ENCODE peak calls at places on chromosomes 3 and 15, in six cellular contexts. One of them, this sample, is unnamed.

GRCh38 chr3:195815169-195815771 is 3.5 kb upstream of the MUC4 start:
- DNase-seq in heart left ventricle: no peak
- DNase-seq in IMR-90: peak
- DNase-seq in HL-60: no peak
- DNase-seq in psoas muscle: no peak
- DNase-seq in thoracic aorta: no peak
- DNase-seq in this sample: no peak

GRCh38 chr3:151216641-151217040 is 13.6 kb upstream of the GPR171 start:
- DNase-seq in heart left ventricle: no peak
- DNase-seq in IMR-90: peak
- DNase-seq in HL-60: no peak
- DNase-seq in psoas muscle: no peak
- DNase-seq in thoracic aorta: no peak
- DNase-seq in this sample: no peak

GRCh38 chr3:158539414-158540014 is 31.5 kb upstream of the MLF1 start:
- DNase-seq in heart left ventricle: no peak
- DNase-seq in IMR-90: peak
- DNase-seq in HL-60: peak
- DNase-seq in psoas muscle: no peak
- DNase-seq in thoracic aorta: no peak
- DNase-seq in this sample: peak

GRCh38 chr3:46667061-46667621 is 26.3 kb downstream of the ALS2CL start:
- DNase-seq in heart left ventricle: no peak
- DNase-seq in IMR-90: no peak
- DNase-seq in HL-60: no peak
- DNase-seq in psoas muscle: peak
- DNase-seq in thoracic aorta: no peak
- DNase-seq in this sample: no peak

GRCh38 chr3:193116871-193117270 is 124.2 kb upstream of the PLAAT1 start:
- DNase-seq in heart left ventricle: no peak
- DNase-seq in IMR-90: no peak
- DNase-seq in HL-60: no peak
- DNase-seq in psoas muscle: no peak
- DNase-seq in thoracic aorta: no peak
- DNase-seq in this sample: no peak

GRCh38 chr3:120203016-120203415 is 82.0 kb downstream of the GPR156 start:
- DNase-seq in heart left ventricle: peak
- DNase-seq in IMR-90: peak
- DNase-seq in HL-60: peak
- DNase-seq in psoas muscle: no peak
- DNase-seq in thoracic aorta: no peak
- DNase-seq in this sample: peak

GRCh38 chr3:65545429-65545828 is 493.3 kb downstream of the MAGI1 start:
- DNase-seq in heart left ventricle: no peak
- DNase-seq in IMR-90: peak
- DNase-seq in HL-60: no peak
- DNase-seq in psoas muscle: no peak
- DNase-seq in thoracic aorta: no peak
- DNase-seq in this sample: no peak

GRCh38 chr15:38708672-38709188 is 144.1 kb upstream of the RASGRP1 start:
- DNase-seq in heart left ventricle: no peak
- DNase-seq in IMR-90: peak
- DNase-seq in HL-60: no peak
- DNase-seq in psoas muscle: no peak
- DNase-seq in thoracic aorta: no peak
- DNase-seq in this sample: no peak

GRCh38 chr3:73107215-73107614 is 45.8 kb downstream of the EBLN2 start:
- DNase-seq in heart left ventricle: no peak
- DNase-seq in IMR-90: no peak
- DNase-seq in HL-60: no peak
- DNase-seq in psoas muscle: no peak
- DNase-seq in thoracic aorta: no peak
- DNase-seq in this sample: no peak

GRCh38 chr3:69768436-69768835 is 29.2 kb downstream of the MITF start:
- DNase-seq in heart left ventricle: no peak
- DNase-seq in IMR-90: no peak
- DNase-seq in HL-60: no peak
- DNase-seq in psoas muscle: no peak
- DNase-seq in thoracic aorta: no peak
- DNase-seq in this sample: no peak

GRCh38 chr15:74857082-74857655 is 14.2 kb upstream of the ULK3 start:
- DNase-seq in heart left ventricle: no peak
- DNase-seq in IMR-90: no peak
- DNase-seq in HL-60: no peak
- DNase-seq in psoas muscle: no peak
- DNase-seq in thoracic aorta: no peak
- DNase-seq in this sample: no peak

GRCh38 chr15:69154026-69154425 is 6.4 kb upstream of the GLCE start:
- DNase-seq in heart left ventricle: no peak
- DNase-seq in IMR-90: peak
- DNase-seq in HL-60: no peak
- DNase-seq in psoas muscle: no peak
- DNase-seq in thoracic aorta: no peak
- DNase-seq in this sample: no peak

GRCh38 chr3:19749448-19750017 is 184.5 kb downstream of the EFHB start:
- DNase-seq in heart left ventricle: no peak
- DNase-seq in IMR-90: no peak
- DNase-seq in HL-60: no peak
- DNase-seq in psoas muscle: peak
- DNase-seq in thoracic aorta: no peak
- DNase-seq in this sample: no peak

GRCh38 chr3:136193273-136194043 is 2.7 kb downstream of the MSL2 start:
- DNase-seq in heart left ventricle: no peak
- DNase-seq in IMR-90: no peak
- DNase-seq in HL-60: peak
- DNase-seq in psoas muscle: no peak
- DNase-seq in thoracic aorta: no peak
- DNase-seq in this sample: no peak

GRCh38 chr3:40173291-40173710 is 136.2 kb upstream of the EIF1B start:
- DNase-seq in heart left ventricle: no peak
- DNase-seq in IMR-90: no peak
- DNase-seq in HL-60: no peak
- DNase-seq in psoas muscle: no peak
- DNase-seq in thoracic aorta: no peak
- DNase-seq in this sample: no peak

GRCh38 chr3:18443670-18444596 is 18.8 kb upstream of the SATB1 start:
- DNase-seq in heart left ventricle: peak
- DNase-seq in IMR-90: no peak
- DNase-seq in HL-60: peak
- DNase-seq in psoas muscle: peak
- DNase-seq in thoracic aorta: no peak
- DNase-seq in this sample: no peak

GRCh38 chr3:75396316-75396802 is 267.8 kb upstream of the FRG2C start:
- DNase-seq in heart left ventricle: no peak
- DNase-seq in IMR-90: no peak
- DNase-seq in HL-60: no peak
- DNase-seq in psoas muscle: no peak
- DNase-seq in thoracic aorta: no peak
- DNase-seq in this sample: no peak

GRCh38 chr3:12424635-12425319 is 59.5 kb upstream of the TSEN2 start:
- DNase-seq in heart left ventricle: no peak
- DNase-seq in IMR-90: no peak
- DNase-seq in HL-60: no peak
- DNase-seq in psoas muscle: no peak
- DNase-seq in thoracic aorta: no peak
- DNase-seq in this sample: no peak

GRCh38 chr15:96285306-96285705 is 45.2 kb upstream of the NR2F2 start:
- DNase-seq in heart left ventricle: peak
- DNase-seq in IMR-90: peak
- DNase-seq in HL-60: no peak
- DNase-seq in psoas muscle: no peak
- DNase-seq in thoracic aorta: no peak
- DNase-seq in this sample: no peak

GRCh38 chr15:67997996-67998395 is 56.1 kb upstream of the PIAS1 start:
- DNase-seq in heart left ventricle: no peak
- DNase-seq in IMR-90: peak
- DNase-seq in HL-60: no peak
- DNase-seq in psoas muscle: no peak
- DNase-seq in thoracic aorta: no peak
- DNase-seq in this sample: peak

GRCh38 chr3:29822051-29822450 is 541.2 kb downstream of the RBMS3 start:
- DNase-seq in heart left ventricle: no peak
- DNase-seq in IMR-90: peak
- DNase-seq in HL-60: no peak
- DNase-seq in psoas muscle: no peak
- DNase-seq in thoracic aorta: no peak
- DNase-seq in this sample: no peak

GRCh38 chr15:39542385-39543065 is 38.4 kb upstream of the THBS1 start:
- DNase-seq in heart left ventricle: no peak
- DNase-seq in IMR-90: no peak
- DNase-seq in HL-60: no peak
- DNase-seq in psoas muscle: no peak
- DNase-seq in thoracic aorta: no peak
- DNase-seq in this sample: no peak

GRCh38 chr15:48392356-48392755 is 61.1 kb downstream of the DUT start:
- DNase-seq in heart left ventricle: peak
- DNase-seq in IMR-90: no peak
- DNase-seq in HL-60: no peak
- DNase-seq in psoas muscle: peak
- DNase-seq in thoracic aorta: no peak
- DNase-seq in this sample: no peak

GRCh38 chr15:40097968-40098476 is 10.7 kb downstream of the BMF start:
- DNase-seq in heart left ventricle: peak
- DNase-seq in IMR-90: no peak
- DNase-seq in HL-60: peak
- DNase-seq in psoas muscle: peak
- DNase-seq in thoracic aorta: no peak
- DNase-seq in this sample: no peak

GRCh38 chr3:73603771-73604171 is 21.0 kb downstream of the PDZRN3 start:
- DNase-seq in heart left ventricle: no peak
- DNase-seq in IMR-90: peak
- DNase-seq in HL-60: no peak
- DNase-seq in psoas muscle: no peak
- DNase-seq in thoracic aorta: no peak
- DNase-seq in this sample: no peak

GRCh38 chr3:69309810-69310209 is 76.1 kb downstream of the FRMD4B start:
- DNase-seq in heart left ventricle: no peak
- DNase-seq in IMR-90: peak
- DNase-seq in HL-60: no peak
- DNase-seq in psoas muscle: no peak
- DNase-seq in thoracic aorta: no peak
- DNase-seq in this sample: no peak

GRCh38 chr3:70476174-70476573 is 163.7 kb upstream of the MDFIC2 start:
- DNase-seq in heart left ventricle: no peak
- DNase-seq in IMR-90: no peak
- DNase-seq in HL-60: no peak
- DNase-seq in psoas muscle: no peak
- DNase-seq in thoracic aorta: no peak
- DNase-seq in this sample: no peak

GRCh38 chr3:24985631-24986030 is 442.4 kb upstream of the RARB start:
- DNase-seq in heart left ventricle: no peak
- DNase-seq in IMR-90: no peak
- DNase-seq in HL-60: no peak
- DNase-seq in psoas muscle: no peak
- DNase-seq in thoracic aorta: no peak
- DNase-seq in this sample: no peak

DNA sequence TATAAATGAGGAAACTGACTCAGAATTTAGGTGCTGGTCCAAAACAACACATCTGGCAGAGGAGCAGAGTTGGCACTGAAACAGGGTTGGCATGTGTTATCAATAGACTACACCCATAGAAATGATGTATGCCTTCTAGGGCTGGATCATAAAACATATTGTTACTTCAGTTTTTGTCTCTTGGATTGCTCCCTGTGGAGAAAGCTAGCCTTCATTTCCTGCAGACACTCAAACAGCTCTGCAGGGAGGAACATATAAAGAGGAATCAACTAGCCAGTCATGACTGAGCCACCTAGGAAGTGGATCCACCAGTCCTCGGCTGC is 518 bp upstream of the MRPL3 start:
- DNase-seq in heart left ventricle: peak
- DNase-seq in IMR-90: no peak
- DNase-seq in HL-60: peak
- DNase-seq in psoas muscle: no peak
- DNase-seq in thoracic aorta: no peak
- DNase-seq in this sample: no peak
- H3K27ac ChIP-seq in heart left ventricle: peak
- H3K27ac ChIP-seq in IMR-90: no peak
- H3K27ac ChIP-seq in HL-60: peak
- H3K27ac ChIP-seq in psoas muscle: peak
- H3K27ac ChIP-seq in thoracic aorta: peak
- H3K27ac ChIP-seq in this sample: no peak

DNA sequence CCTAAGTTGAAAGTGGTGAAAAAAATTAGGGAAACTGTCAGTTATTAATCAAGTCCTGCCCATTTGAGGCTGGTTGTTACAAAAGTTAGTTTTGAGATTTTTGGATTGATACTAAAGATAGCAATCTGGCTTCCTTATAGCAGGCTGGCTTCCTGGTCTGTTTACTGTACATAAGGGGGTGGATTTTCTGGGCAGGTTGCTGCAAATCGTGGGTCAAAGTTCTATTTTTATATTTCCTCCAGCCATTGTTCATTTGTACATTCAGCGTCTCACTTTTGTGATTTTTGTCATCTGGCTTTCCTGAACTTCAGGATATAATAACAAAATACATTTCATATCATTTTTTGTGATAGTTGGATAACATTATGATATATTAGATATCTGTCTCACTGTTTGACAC is 49.5 kb downstream of the CLDN1 start:
- DNase-seq in heart left ventricle: no peak
- DNase-seq in IMR-90: no peak
- DNase-seq in HL-60: no peak
- DNase-seq in psoas muscle: no peak
- DNase-seq in thoracic aorta: no peak
- DNase-seq in this sample: no peak
- TF ChIP-seq CTCF in heart left ventricle: no peak
- TF ChIP-seq CTCF in IMR-90: no peak
- TF ChIP-seq CTCF in HL-60: no peak
- TF ChIP-seq CTCF in psoas muscle: no peak
- TF ChIP-seq CTCF in thoracic aorta: no peak
- TF ChIP-seq CTCF in this sample: no peak

GRCh38 chr15:101162701-101163483 is 89.0 kb downstream of the CHSY1 start:
- DNase-seq in heart left ventricle: peak
- DNase-seq in IMR-90: no peak
- DNase-seq in HL-60: no peak
- DNase-seq in psoas muscle: peak
- DNase-seq in thoracic aorta: no peak
- DNase-seq in this sample: no peak
- H3K27ac ChIP-seq in heart left ventricle: peak
- H3K27ac ChIP-seq in IMR-90: no peak
- H3K27ac ChIP-seq in HL-60: no peak
- H3K27ac ChIP-seq in psoas muscle: peak
- H3K27ac ChIP-seq in thoracic aorta: no peak
- H3K27ac ChIP-seq in this sample: no peak

DNA sequence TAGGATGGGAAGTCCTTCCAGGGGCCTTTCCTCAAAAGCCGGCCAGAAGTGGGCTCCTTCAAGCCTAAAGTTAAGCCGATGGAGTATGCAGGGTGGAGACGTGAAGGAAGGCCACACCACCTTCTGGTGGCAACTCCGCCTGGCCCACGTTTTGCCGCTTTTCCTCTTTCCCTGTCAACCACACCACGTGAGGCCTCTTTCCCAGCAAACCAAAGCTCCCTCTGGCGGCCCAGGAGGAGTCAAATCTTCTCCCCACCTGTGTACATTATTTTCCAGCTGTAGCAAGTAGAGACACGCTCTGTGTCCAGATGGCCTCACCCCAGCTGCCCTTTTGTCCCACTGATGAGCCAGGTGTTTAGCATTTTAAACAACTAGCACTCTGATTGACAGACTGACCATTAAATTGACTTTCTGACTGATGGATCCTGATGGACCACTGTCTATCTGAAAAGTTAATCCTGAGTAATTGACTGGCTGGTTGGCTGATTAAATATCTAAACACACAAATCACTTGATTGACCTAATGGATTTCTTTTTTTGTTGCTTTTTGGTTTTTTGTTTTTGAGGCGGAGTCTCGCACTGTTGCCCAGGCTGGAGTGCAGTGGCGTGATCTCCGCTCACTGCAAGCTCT is 59.6 kb upstream of the ZBTB38 start:
- DNase-seq in heart left ventricle: no peak
- DNase-seq in IMR-90: peak
- DNase-seq in HL-60: no peak
- DNase-seq in psoas muscle: no peak
- DNase-seq in thoracic aorta: peak
- DNase-seq in this sample: peak
- TF ChIP-seq CTCF in heart left ventricle: peak
- TF ChIP-seq CTCF in IMR-90: peak
- TF ChIP-seq CTCF in HL-60: no peak
- TF ChIP-seq CTCF in psoas muscle: peak
- TF ChIP-seq CTCF in thoracic aorta: peak
- TF ChIP-seq CTCF in this sample: peak

This sample was measured in RWPE1.